ENCODE peak calls at places on chromosomes 2 and 18, in four cellular contexts. P is GM12878, W is SK-N-SH, U is H1. F is an unnamed sample.

GRCh38 chr2:64629329-64629781 is 24.4 kb downstream of the SERTAD2 start:
- DNase-seq in P (no peak), W (no peak), U (no peak), F (no peak)

GRCh38 chr2:71101656-71102055 is 28.4 kb downstream of the MCEE start:
- DNase-seq in P (no peak), W (no peak), U (no peak), F (no peak)

GRCh38 chr2:172246649-172247048 is 143.9 kb upstream of the DLX2 start:
- DNase-seq in P (no peak), W (no peak), U (no peak), F (no peak)

GRCh38 chr2:47559079-47559684 is 156.2 kb downstream of the MSH2 start:
- DNase-seq in P (no peak), W (no peak), U (no peak), F (no peak)

GRCh38 chr2:191635333-191636234 is 42.4 kb upstream of the NABP1 start:
- DNase-seq in P (no peak), W (no peak), U (no peak), F (no peak)

GRCh38 chr18:9766076-9766481 is 58.0 kb downstream of the RAB31 start:
- DNase-seq in P (no peak), W (no peak), U (no peak), F (no peak)

GRCh38 chr2:240140920-240141319 is 462 bp upstream of the OTOS start:
- DNase-seq in P (no peak), W (no peak), U (no peak), F (no peak)

GRCh38 chr18:49162226-49162848 is 211.6 kb upstream of the SMAD7 start:
- DNase-seq in P (peak), W (no peak), U (no peak), F (no peak)

GRCh38 chr2:226903179-226903578 is 67.3 kb downstream of the RHBDD1 start:
- DNase-seq in P (no peak), W (no peak), U (no peak), F (no peak)

GRCh38 chr2:64168231-64168630 is 24.0 kb upstream of the PELI1 start:
- DNase-seq in P (no peak), W (no peak), U (no peak), F (no peak)

GRCh38 chr2:15732341-15733077 is 140.8 kb downstream of the DDX1 start:
- DNase-seq in P (peak), W (peak), U (no peak), F (no peak)

GRCh38 chr18:24052053-24052452 is 37.5 kb downstream of the TTC39C start:
- DNase-seq in P (no peak), W (no peak), U (no peak), F (no peak)

GRCh38 chr18:13703899-13704298 is 22.5 kb downstream of the FAM210A start:
- DNase-seq in P (no peak), W (no peak), U (no peak), F (no peak)

GRCh38 chr2:64645014-64645418 is 8.7 kb downstream of the SERTAD2 start:
- DNase-seq in P (no peak), W (no peak), U (no peak), F (peak)

GRCh38 chr2:220043155-220043992 is 415.9 kb downstream of the SLC4A3 start:
- DNase-seq in P (no peak), W (no peak), U (no peak), F (no peak)

GRCh38 chr2:3189076-3189591 is 188.5 kb downstream of the EIPR1 start:
- DNase-seq in P (no peak), W (no peak), U (no peak), F (no peak)

GRCh38 chr18:76913583-76913982 is 91.2 kb downstream of the ZNF236 start:
- DNase-seq in P (no peak), W (no peak), U (no peak), F (no peak)

GRCh38 chr18:58025733-58026132 is 18.3 kb upstream of the NEDD4L start:
- DNase-seq in P (no peak), W (no peak), U (no peak), F (no peak)

GRCh38 chr2:8290771-8291352 is 391.0 kb upstream of the ID2 start:
- DNase-seq in P (no peak), W (no peak), U (no peak), F (no peak)

GRCh38 chr2:115412501-115412900 is 970.1 kb downstream of the DPP10 start:
- DNase-seq in P (no peak), W (no peak), U (no peak), F (no peak)

GRCh38 chr18:24492445-24492844 is 32.0 kb downstream of the HRH4 start:
- DNase-seq in P (peak), W (no peak), U (no peak), F (no peak)

GRCh38 chr2:118607663-118608062 is 239.8 kb downstream of the EN1 start:
- DNase-seq in P (no peak), W (no peak), U (no peak), F (no peak)

GRCh38 chr2:37829616-37830385 is 95.3 kb upstream of the RMDN2 start:
- DNase-seq in P (peak), W (no peak), U (no peak), F (no peak)

GRCh38 chr2:168136392-168136977 is 110.9 kb downstream of the STK39 start:
- DNase-seq in P (no peak), W (no peak), U (no peak), F (peak)

GRCh38 chr18:61503688-61504087 is 170.5 kb downstream of the CDH20 start:
- DNase-seq in P (no peak), W (no peak), U (no peak), F (no peak)

GRCh38 chr2:29042581-29043075 is 31.7 kb downstream of the PCARE start:
- DNase-seq in P (no peak), W (peak), U (no peak), F (peak)

DNA sequence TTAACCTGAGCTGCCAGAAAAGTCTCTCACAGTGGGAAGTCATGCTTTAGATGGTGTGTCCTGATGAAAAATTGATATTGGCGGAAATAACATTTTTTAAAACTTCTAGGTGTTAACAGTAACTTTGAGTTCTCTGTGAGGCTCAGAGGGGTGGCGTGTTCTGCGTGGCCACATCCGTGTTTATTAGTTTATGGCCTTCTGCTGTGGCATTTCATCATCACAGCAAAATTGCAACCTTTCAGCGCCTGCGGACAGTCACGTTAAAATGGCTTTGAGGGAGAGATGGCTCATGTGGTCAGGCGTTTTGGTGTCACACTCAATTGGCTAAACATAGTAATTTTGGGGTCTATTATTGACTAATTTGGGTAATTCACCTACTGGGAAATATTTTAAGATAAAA is 42.4 kb downstream of the KLHL29 start:
- DNase-seq in P (no peak), W (no peak), U (no peak), F (no peak)
- TF ChIP-seq CHD2 in P (no peak), W (no peak), U (no peak), F (no peak)

DNA sequence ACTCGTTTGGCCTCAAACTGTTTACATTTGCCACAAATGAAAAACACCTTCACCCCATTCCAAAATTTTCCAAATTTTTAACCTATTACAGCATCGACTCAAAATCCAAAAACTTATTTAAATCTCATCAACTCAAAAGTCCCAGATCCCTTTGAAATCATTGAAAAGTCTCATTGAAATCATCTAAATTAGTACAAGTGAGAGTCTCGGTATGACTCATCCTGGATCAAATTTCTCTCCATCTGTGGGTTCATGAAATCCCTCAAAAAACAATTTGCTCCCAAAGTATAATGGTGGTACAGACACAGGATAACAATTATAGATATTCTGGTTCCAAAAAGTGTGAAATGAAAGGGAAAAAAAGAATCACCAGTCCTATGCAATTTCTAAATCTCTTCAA is 65.1 kb downstream of the LRP1B start:
- DNase-seq in P (no peak), W (no peak), U (no peak), F (no peak)
- TF ChIP-seq NRF1 in P (no peak), W (no peak), U (no peak), F (no peak)

GRCh38 chr2:156800781-156801366 is 364.7 kb downstream of the GPD2 start:
- DNase-seq in P (no peak), W (no peak), U (no peak), F (no peak)

GRCh38 chr2:156803967-156804366 is 367.8 kb downstream of the GPD2 start:
- DNase-seq in P (no peak), W (no peak), U (no peak), F (no peak)

GRCh38 chr2:156797832-156798231 is 361.7 kb downstream of the GPD2 start:
- DNase-seq in P (no peak), W (no peak), U (no peak), F (no peak)

GRCh38 chr2:156800065-156800556 is 363.9 kb downstream of the GPD2 start:
- DNase-seq in P (no peak), W (no peak), U (no peak), F (no peak)

DNA sequence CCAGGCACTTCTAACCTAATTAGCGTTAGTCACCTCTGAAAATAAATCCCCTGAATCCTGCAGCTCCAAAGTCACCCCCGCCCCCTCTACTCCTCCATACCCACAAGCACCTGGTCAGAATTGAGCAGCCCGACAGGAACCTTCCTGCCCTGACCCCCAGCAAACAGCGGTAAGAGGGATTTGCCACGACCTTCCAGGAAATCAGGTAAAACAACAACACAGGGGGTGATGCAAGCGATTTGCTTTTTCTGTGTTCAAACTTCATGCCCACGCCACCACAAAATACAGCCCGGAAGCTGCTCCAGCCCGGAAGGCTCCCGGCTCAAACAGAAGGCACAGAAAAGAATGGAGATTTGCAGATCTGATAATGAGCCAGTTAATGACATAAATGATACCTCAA is 367.1 kb downstream of the GPD2 start:
- DNase-seq in P (no peak), W (no peak), U (no peak), F (no peak)
- TF ChIP-seq CHD2 in P (no peak), W (no peak), U (no peak), F (no peak)

GRCh38 chr2:190304404-190304803 is 15.2 kb downstream of the HIBCH start:
- DNase-seq in P (no peak), W (no peak), U (no peak), F (no peak)

GRCh38 chr2:190301032-190301431 is 18.6 kb downstream of the HIBCH start:
- DNase-seq in P (no peak), W (no peak), U (no peak), F (no peak)

GRCh38 chr2:190303642-190304041 is 16.0 kb downstream of the HIBCH start:
- DNase-seq in P (no peak), W (no peak), U (no peak), F (no peak)
- TF ChIP-seq NRF1 in P (no peak), W (no peak), U (no peak), F (no peak)

GRCh38 chr2:100395532-100396350 is 21.7 kb downstream of the CHST10 start:
- DNase-seq in P (no peak), W (no peak), U (no peak), F (no peak)

GRCh38 chr2:100396483-100396882 is 21.0 kb downstream of the CHST10 start:
- DNase-seq in P (no peak), W (peak), U (no peak), F (no peak)

GRCh38 chr2:100397976-100398375 is 19.5 kb downstream of the CHST10 start:
- DNase-seq in P (no peak), W (peak), U (no peak), F (no peak)

GRCh38 chr2:100399714-100400113 is 17.8 kb downstream of the CHST10 start:
- DNase-seq in P (no peak), W (peak), U (no peak), F (no peak)

GRCh38 chr2:100397117-100397860 is 20.2 kb downstream of the CHST10 start:
- DNase-seq in P (no peak), W (peak), U (no peak), F (no peak)
- TF ChIP-seq CHD2 in P (no peak), W (no peak), U (no peak), F (no peak)

GRCh38 chr2:229376866-229377265 is 105.8 kb upstream of the PID1 start:
- DNase-seq in P (no peak), W (no peak), U (no peak), F (no peak)
- TF ChIP-seq NRF1 in P (no peak), W (no peak), U (no peak), F (no peak)

F was measured in K562.